ENCODE peak calls at places on chromosomes 6 and 20, in four cellular contexts. Q is IMR-90, Y is H9, L is trophoblast cell. Z is an unnamed sample.

GRCh38 chr6:21522773-21523490 is 70.6 kb upstream of the SOX4 start:
- DNase-seq in Q (no peak), Y (peak), L (no peak), Z (peak)

GRCh38 chr6:43860285-43860684 is 90.3 kb downstream of the VEGFA start:
- DNase-seq in Q (peak), Y (no peak), L (no peak), Z (no peak)

GRCh38 chr20:59806578-59806975 is 126.9 kb downstream of the SYCP2 start:
- DNase-seq in Q (no peak), Y (peak), L (no peak), Z (no peak)

GRCh38 chr6:108309844-108310243 is 15.0 kb downstream of the AFG1L start:
- DNase-seq in Q (no peak), Y (no peak), L (no peak), Z (no peak)

GRCh38 chr6:16840291-16840690 is 79.0 kb upstream of the ATXN1 start:
- DNase-seq in Q (no peak), Y (no peak), L (no peak), Z (no peak)

GRCh38 chr6:116596815-116597214 is 19.5 kb upstream of the RSPH4A start:
- DNase-seq in Q (peak), Y (no peak), L (no peak), Z (peak)

GRCh38 chr20:23273776-23274175 is 76.8 kb upstream of the NXT1 start:
- DNase-seq in Q (no peak), Y (no peak), L (no peak), Z (no peak)

GRCh38 chr20:58306421-58307261 is 2.9 kb upstream of the RAB22A start:
- DNase-seq in Q (peak), Y (no peak), L (peak), Z (no peak)

GRCh38 chr6:137705166-137706064 is 161.6 kb upstream of the TNFAIP3 start:
- DNase-seq in Q (peak), Y (peak), L (peak), Z (peak)

GRCh38 chr6:36136034-36136433 is 5.7 kb downstream of the MAPK13 start:
- DNase-seq in Q (no peak), Y (no peak), L (no peak), Z (no peak)

GRCh38 chr20:25987073-25987927 is 290.6 kb upstream of the ZNF337 start:
- DNase-seq in Q (peak), Y (peak), L (no peak), Z (no peak)

GRCh38 chr20:6164421-6165341 is 41.9 kb upstream of the FERMT1 start:
- DNase-seq in Q (no peak), Y (no peak), L (no peak), Z (no peak)

GRCh38 chr6:74137910-74138309 is 441.9 kb downstream of the CD109 start:
- DNase-seq in Q (peak), Y (no peak), L (no peak), Z (no peak)

GRCh38 chr20:1108437-1108920 is 9.9 kb upstream of the PSMF1 start:
- DNase-seq in Q (peak), Y (peak), L (peak), Z (peak)

GRCh38 chr20:23915844-23916243 is 36.3 kb upstream of the CST5 start:
- DNase-seq in Q (no peak), Y (no peak), L (no peak), Z (no peak)

GRCh38 chr6:145761584-145761983 is 26.3 kb upstream of the EPM2A start:
- DNase-seq in Q (no peak), Y (no peak), L (no peak), Z (no peak)

GRCh38 chr20:10449270-10449669 is 14.2 kb downstream of the SLX4IP start:
- DNase-seq in Q (no peak), Y (no peak), L (no peak), Z (no peak)

GRCh38 chr6:37783831-37784584 is 35.5 kb upstream of the ZFAND3 start:
- DNase-seq in Q (no peak), Y (no peak), L (no peak), Z (no peak)

GRCh38 chr6:146028250-146028789 is 542 bp upstream of the GRM1 start:
- DNase-seq in Q (peak), Y (peak), L (peak), Z (peak)

GRCh38 chr6:152071318-152071717 is 263.8 kb downstream of the ESR1 start:
- DNase-seq in Q (no peak), Y (no peak), L (no peak), Z (no peak)

GRCh38 chr20:52054123-52054522 is 137.5 kb downstream of the ZFP64 start:
- DNase-seq in Q (no peak), Y (no peak), L (no peak), Z (no peak)

GRCh38 chr6:106125925-106126435 is 39.8 kb downstream of the PRDM1 start:
- DNase-seq in Q (no peak), Y (no peak), L (no peak), Z (no peak)

GRCh38 chr6:16619017-16619416 is 142.2 kb downstream of the ATXN1 start:
- DNase-seq in Q (no peak), Y (no peak), L (no peak), Z (no peak)

GRCh38 chr6:41942045-41942851 is 640 bp upstream of the CCND3 start:
- DNase-seq in Q (peak), Y (no peak), L (peak), Z (no peak)

GRCh38 chr6:136440187-136440582 is 110.0 kb downstream of the MAP7 start:
- DNase-seq in Q (no peak), Y (no peak), L (no peak), Z (no peak)

GRCh38 chr20:52761867-52762266 is 210.3 kb upstream of the TSHZ2 start:
- DNase-seq in Q (no peak), Y (no peak), L (no peak), Z (no peak)

GRCh38 chr6:53244958-53245357 is 96.3 kb upstream of the GCM1 start:
- DNase-seq in Q (no peak), Y (no peak), L (no peak), Z (no peak)

GRCh38 chr20:38599410-38599882 is 2.2 kb upstream of the ARHGAP40 start:
- DNase-seq in Q (no peak), Y (no peak), L (peak), Z (no peak)

GRCh38 chr6:4280031-4280430 is 144.7 kb upstream of the ECI2 start:
- DNase-seq in Q (no peak), Y (no peak), L (peak), Z (no peak)

GRCh38 chr20:35773154-35773751 is 1.4 kb downstream of the PHF20 start:
- DNase-seq in Q (peak), Y (no peak), L (peak), Z (no peak)

GRCh38 chr20:2528671-2529070 is 7.7 kb upstream of the TMC2 start:
- DNase-seq in Q (no peak), Y (no peak), L (no peak), Z (no peak)

GRCh38 chr6:140602431-140602836 is 1228.0 kb upstream of the CITED2 start:
- DNase-seq in Q (no peak), Y (no peak), L (no peak), Z (no peak)

GRCh38 chr6:140601409-140601808 is 1227.0 kb upstream of the CITED2 start:
- DNase-seq in Q (peak), Y (no peak), L (no peak), Z (no peak)

GRCh38 chr6:140597181-140597580 is 1222.7 kb upstream of the CITED2 start:
- DNase-seq in Q (no peak), Y (no peak), L (no peak), Z (no peak)

GRCh38 chr6:140602843-140603242 is 1228.4 kb upstream of the CITED2 start:
- DNase-seq in Q (no peak), Y (no peak), L (no peak), Z (no peak)
- H2AFZ ChIP-seq in Q (no peak), Y (no peak), L (no peak), Z (no peak)

DNA sequence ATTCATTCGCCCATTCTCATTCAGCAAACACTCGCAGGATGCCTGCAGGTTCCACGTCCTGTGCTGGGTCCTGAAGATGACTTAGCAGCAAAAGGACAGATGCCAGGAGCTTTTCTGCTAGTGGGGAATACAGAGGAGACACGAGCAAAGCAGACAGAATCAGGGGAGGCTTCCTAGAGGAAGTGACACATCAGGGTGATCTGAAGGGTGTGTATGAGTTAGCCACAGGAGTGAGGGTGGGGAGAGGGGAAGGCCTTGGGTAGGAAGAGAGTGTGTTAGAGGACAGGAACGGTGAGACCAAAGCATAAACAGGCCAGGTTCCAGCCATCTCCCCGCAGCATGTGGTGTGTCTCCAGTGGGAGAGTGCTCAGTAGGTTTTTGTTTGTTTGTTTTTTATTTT is 73.4 kb upstream of the GTSF1L start:
- DNase-seq in Q (no peak), Y (no peak), L (no peak), Z (no peak)
- H3K14ac ChIP-seq in Q (peak), Y (no peak), L (no peak), Z (no peak)

GRCh38 chr6:149852881-149853280 is 11.3 kb downstream of the LRP11 start:
- DNase-seq in Q (no peak), Y (no peak), L (no peak), Z (no peak)
- H2AFZ ChIP-seq in Q (no peak), Y (no peak), L (no peak), Z (no peak)

GRCh38 chr6:79628466-79629288 is 2.5 kb upstream of the SH3BGRL2 start:
- DNase-seq in Q (no peak), Y (no peak), L (no peak), Z (no peak)
- H3K14ac ChIP-seq in Q (no peak), Y (no peak), L (no peak), Z (no peak)

DNA sequence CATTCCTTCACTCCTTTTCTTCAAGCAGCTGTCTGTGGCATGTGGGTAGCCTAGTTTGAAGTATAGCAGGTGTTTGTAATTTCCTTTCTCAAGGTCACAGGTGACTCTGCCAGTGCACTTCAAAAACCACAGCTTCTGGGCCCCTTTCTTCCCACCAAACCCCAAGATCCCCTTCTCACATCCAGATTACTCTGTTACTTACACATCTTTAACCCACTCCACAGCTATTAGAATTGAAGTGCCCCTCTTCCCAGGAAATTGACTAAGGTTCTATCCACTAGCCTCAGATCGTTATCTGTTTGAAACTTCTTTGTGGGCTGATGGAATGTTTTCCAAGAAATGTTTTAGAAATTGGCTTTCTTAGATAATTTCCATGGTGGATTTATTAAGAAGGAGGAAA is 150.8 kb downstream of the AHI1 start:
- DNase-seq in Q (peak), Y (no peak), L (no peak), Z (no peak)
- H2AFZ ChIP-seq in Q (no peak), Y (no peak), L (no peak), Z (no peak)

GRCh38 chr20:49279677-49280462 is 2.0 kb upstream of the ZNFX1 start:
- DNase-seq in Q (no peak), Y (no peak), L (no peak), Z (no peak)

GRCh38 chr20:49276895-49277785 is 717 bp downstream of the ZNFX1 start:
- DNase-seq in Q (no peak), Y (no peak), L (no peak), Z (no peak)

GRCh38 chr20:49278817-49279676 is 1.2 kb upstream of the ZNFX1 start:
- DNase-seq in Q (no peak), Y (no peak), L (no peak), Z (no peak)

GRCh38 chr20:49277786-49278035 is 146 bp downstream of the ZNFX1 start:
- DNase-seq in Q (no peak), Y (no peak), L (no peak), Z (no peak)

GRCh38 chr20:49278036-49278816 is at the start of gene ZNFX1:
- DNase-seq in Q (peak), Y (peak), L (peak), Z (peak)
- H3K14ac ChIP-seq in Q (peak), Y (peak), L (peak), Z (peak)

GRCh38 chr6:169451065-169451840 is 197.6 kb upstream of the THBS2 start:
- DNase-seq in Q (no peak), Y (no peak), L (peak), Z (no peak)

GRCh38 chr6:169454204-169454871 is 200.7 kb upstream of the THBS2 start:
- DNase-seq in Q (peak), Y (no peak), L (peak), Z (no peak)

GRCh38 chr6:169453221-169453620 is 199.6 kb upstream of the THBS2 start:
- DNase-seq in Q (no peak), Y (no peak), L (no peak), Z (no peak)

GRCh38 chr6:169452117-169452868 is 198.6 kb upstream of the THBS2 start:
- DNase-seq in Q (peak), Y (no peak), L (peak), Z (no peak)

DNA sequence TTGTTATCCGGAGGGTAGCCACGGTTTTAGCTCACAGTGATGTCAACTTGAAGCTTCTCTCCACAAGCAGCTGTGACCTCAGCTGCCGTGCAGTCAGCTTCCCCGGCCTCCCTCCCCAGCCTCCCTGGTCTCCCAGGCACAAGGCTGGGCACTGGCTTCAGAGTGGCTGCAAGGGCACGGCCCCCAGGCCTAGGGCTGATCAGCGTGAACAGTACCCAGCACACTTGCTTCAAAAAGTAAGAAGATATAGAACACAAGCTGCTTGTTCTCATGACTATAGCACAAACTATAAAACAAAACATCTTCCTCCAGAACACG is 199.2 kb upstream of the THBS2 start:
- DNase-seq in Q (peak), Y (no peak), L (no peak), Z (no peak)
- H2AFZ ChIP-seq in Q (peak), Y (no peak), L (no peak), Z (no peak)

DNA sequence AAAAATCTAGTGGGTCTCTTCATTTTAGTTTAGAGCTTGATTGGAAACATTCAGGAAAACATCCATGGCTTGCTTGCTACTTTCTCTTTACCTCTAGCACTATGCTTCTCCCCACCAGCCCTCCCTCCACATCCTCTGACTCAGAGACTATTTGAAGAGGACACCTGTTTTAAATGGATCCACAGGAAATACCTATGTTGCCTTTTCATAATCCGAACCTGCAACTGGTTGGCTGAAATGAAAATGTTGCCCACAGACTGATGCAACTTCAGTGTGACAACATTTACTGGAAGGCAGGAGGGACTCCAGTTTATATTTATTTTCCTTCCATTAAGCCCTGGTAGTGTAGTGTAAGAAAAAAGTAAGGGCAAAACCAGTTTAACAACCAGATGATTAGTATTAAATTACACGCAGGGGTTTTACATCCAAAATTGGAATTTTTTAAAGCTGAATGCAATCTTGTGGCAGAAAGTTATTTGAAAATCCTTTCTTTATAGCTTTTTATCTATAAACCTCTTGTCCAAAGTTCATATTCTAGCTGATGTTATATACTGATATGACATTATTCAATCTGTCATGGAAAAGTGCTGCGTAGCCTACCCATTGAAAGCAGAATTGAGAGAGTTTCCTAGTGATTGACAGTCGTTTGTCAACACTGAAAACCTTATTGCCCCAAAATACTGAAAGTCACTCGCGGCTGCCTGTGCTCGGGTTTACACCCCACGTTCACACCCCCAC is 904 bp upstream of the AIG1 start:
- DNase-seq in Q (peak), Y (peak), L (peak), Z (no peak)
- H3K14ac ChIP-seq in Q (peak), Y (peak), L (peak), Z (peak)